ENCODE peak calls at places on chromosomes 16 and 17, in five cellular contexts. F, M, V, X and J are unnamed samples.

GRCh38 chr16:53913082-53913870 is 209.3 kb downstream of the FTO start:
- DNase-seq in M (no peak), F (no peak), X (no peak), V (no peak), J (peak)

GRCh38 chr16:49649013-49649785 is 206.7 kb downstream of the ZNF423 start:
- DNase-seq in X (no peak), F (no peak), M (peak), V (no peak), J (no peak)

GRCh38 chr17:79664925-79665738 is 54.3 kb upstream of the RBFOX3 start:
- DNase-seq in X (peak), M (peak), F (no peak), V (peak), J (no peak)

GRCh38 chr16:9908613-9909012 is 273.6 kb downstream of the GRIN2A start:
- DNase-seq in X (no peak), V (no peak), M (no peak), F (no peak), J (no peak)

GRCh38 chr16:35573407-35573806 is 2114.0 kb downstream of the TP53TG3F start:
- DNase-seq in M (no peak), V (no peak), X (no peak), F (no peak), J (no peak)

GRCh38 chr17:32746280-32746679 is 130.6 kb downstream of the MYO1D start:
- DNase-seq in V (no peak), F (no peak), X (no peak), M (no peak), J (no peak)

GRCh38 chr16:80623376-80623775 is 82.6 kb downstream of the DYNLRB2 start:
- DNase-seq in M (no peak), V (no peak), X (no peak), F (peak), J (no peak)

GRCh38 chr17:51147641-51148040 is 5.7 kb upstream of the NME1 start:
- DNase-seq in V (no peak), M (no peak), F (no peak), X (no peak), J (no peak)

GRCh38 chr17:61504697-61505096 is 52.5 kb downstream of the TBX4 start:
- DNase-seq in F (no peak), M (no peak), X (peak), V (no peak), J (no peak)

GRCh38 chr17:16936536-16937310 is 35.2 kb downstream of the TNFRSF13B start:
- DNase-seq in X (no peak), M (peak), V (no peak), F (no peak), J (no peak)

GRCh38 chr17:15971108-15971507 is 26.2 kb downstream of the ADORA2B start:
- DNase-seq in V (no peak), M (no peak), F (no peak), X (peak), J (no peak)

GRCh38 chr17:1649844-1650409 is at the start of gene RILP:
- DNase-seq in F (no peak), V (peak), X (peak), M (peak), J (peak)

GRCh38 chr17:57645950-57646686 is 99.0 kb downstream of the CCDC182 start:
- DNase-seq in M (no peak), X (no peak), F (no peak), V (no peak), J (peak)

GRCh38 chr17:31825961-31826691 is 32.9 kb downstream of the COPRS start:
- DNase-seq in X (no peak), M (peak), F (no peak), V (peak), J (peak)

GRCh38 chr17:60103957-60104356 is 25.2 kb upstream of the HEATR6 start:
- DNase-seq in M (no peak), X (no peak), V (no peak), F (no peak), J (no peak)